ENCODE peak calls at places on chromosomes 7 and 10, in four cellular contexts. One of them, this sample, is unnamed.

GRCh38 chr7:3880221-3880935 is 579.3 kb downstream of the SDK1 start:
- DNase-seq in A549: no peak
- DNase-seq in WTC11: no peak
- DNase-seq in K562: no peak
- DNase-seq in this sample: no peak

GRCh38 chr7:1919539-1920265 is 249.6 kb downstream of the ELFN1 start:
- DNase-seq in A549: no peak
- DNase-seq in WTC11: no peak
- DNase-seq in K562: no peak
- DNase-seq in this sample: peak; percentile 67

GRCh38 chr10:96170212-96170611 is 40.1 kb downstream of the ZNF518A start:
- DNase-seq in A549: no peak
- DNase-seq in WTC11: no peak
- DNase-seq in K562: no peak
- DNase-seq in this sample: no peak

GRCh38 chr7:158824028-158824427 is 5.3 kb downstream of the ESYT2 start:
- DNase-seq in A549: no peak
- DNase-seq in WTC11: no peak
- DNase-seq in K562: no peak
- DNase-seq in this sample: no peak

GRCh38 chr7:117937726-117938483 is 64.7 kb upstream of the CTTNBP2 start:
- DNase-seq in A549: no peak
- DNase-seq in WTC11: no peak
- DNase-seq in K562: no peak
- DNase-seq in this sample: peak; percentile 43

GRCh38 chr10:78623577-78624215 is 445.1 kb upstream of the ZMIZ1 start:
- DNase-seq in A549: peak; percentile 62
- DNase-seq in WTC11: no peak
- DNase-seq in K562: no peak
- DNase-seq in this sample: peak; percentile 66

GRCh38 chr10:66283064-66283463 is 642.8 kb upstream of the LRRTM3 start:
- DNase-seq in A549: no peak
- DNase-seq in WTC11: no peak
- DNase-seq in K562: no peak
- DNase-seq in this sample: no peak

GRCh38 chr7:87476179-87476557 is 688 bp upstream of the ABCB4 start:
- DNase-seq in A549: no peak
- DNase-seq in WTC11: no peak
- DNase-seq in K562: no peak
- DNase-seq in this sample: no peak

GRCh38 chr10:77486511-77486910 is 151.1 kb downstream of the KCNMA1 start:
- DNase-seq in A549: no peak
- DNase-seq in WTC11: no peak
- DNase-seq in K562: no peak
- DNase-seq in this sample: no peak

GRCh38 chr10:57979466-57979865 is 288.2 kb downstream of the IPMK start:
- DNase-seq in A549: no peak
- DNase-seq in WTC11: no peak
- DNase-seq in K562: no peak
- DNase-seq in this sample: no peak

GRCh38 chr10:100791254-100792058 is 46.1 kb downstream of the PAX2 start:
- DNase-seq in A549: no peak
- DNase-seq in WTC11: no peak
- DNase-seq in K562: no peak
- DNase-seq in this sample: no peak

GRCh38 chr10:85916999-85917573 is 449.5 kb downstream of the GRID1 start:
- DNase-seq in A549: no peak
- DNase-seq in WTC11: no peak
- DNase-seq in K562: no peak
- DNase-seq in this sample: no peak

GRCh38 chr10:120634629-120635028 is 177.6 kb downstream of the PLPP4 start:
- DNase-seq in A549: no peak
- DNase-seq in WTC11: peak; percentile 85
- DNase-seq in K562: peak; percentile 10
- DNase-seq in this sample: no peak

GRCh38 chr10:35797187-35797586 is 155.1 kb upstream of the FZD8 start:
- DNase-seq in A549: no peak
- DNase-seq in WTC11: no peak
- DNase-seq in K562: no peak
- DNase-seq in this sample: no peak

GRCh38 chr10:44383749-44384600 is 922 bp downstream of the CXCL12 start:
- DNase-seq in A549: no peak
- DNase-seq in WTC11: no peak
- DNase-seq in K562: no peak
- DNase-seq in this sample: no peak

GRCh38 chr10:102624751-102625330 is 19.4 kb upstream of the TRIM8 start:
- DNase-seq in A549: no peak
- DNase-seq in WTC11: no peak
- DNase-seq in K562: no peak
- DNase-seq in this sample: no peak

GRCh38 chr10:57818522-57818921 is 449.2 kb downstream of the IPMK start:
- DNase-seq in A549: no peak
- DNase-seq in WTC11: no peak
- DNase-seq in K562: no peak
- DNase-seq in this sample: no peak

GRCh38 chr7:100372256-100372655 is 1.0 kb upstream of the PILRA start:
- DNase-seq in A549: no peak
- DNase-seq in WTC11: no peak
- DNase-seq in K562: no peak
- DNase-seq in this sample: no peak

GRCh38 chr10:661891-662605 is 27.4 kb downstream of the DIP2C start:
- DNase-seq in A549: no peak
- DNase-seq in WTC11: no peak
- DNase-seq in K562: no peak
- DNase-seq in this sample: no peak

GRCh38 chr10:123665371-123666286 is 526 bp upstream of the GPR26 start:
- DNase-seq in A549: no peak
- DNase-seq in WTC11: peak; percentile 41
- DNase-seq in K562: no peak
- DNase-seq in this sample: no peak

GRCh38 chr10:68202965-68203358 is 29.0 kb downstream of the ATOH7 start:
- DNase-seq in A549: no peak
- DNase-seq in WTC11: no peak
- DNase-seq in K562: no peak
- DNase-seq in this sample: no peak

GRCh38 chr7:8221603-8222002 is 40.4 kb downstream of the ICA1 start:
- DNase-seq in A549: no peak
- DNase-seq in WTC11: no peak
- DNase-seq in K562: no peak
- DNase-seq in this sample: no peak

GRCh38 chr10:132891994-132892393 is 50.4 kb downstream of the CFAP46 start:
- DNase-seq in A549: no peak
- DNase-seq in WTC11: no peak
- DNase-seq in K562: no peak
- DNase-seq in this sample: no peak

GRCh38 chr10:124546957-124547650 is 85.5 kb downstream of the LHPP start:
- DNase-seq in A549: no peak
- DNase-seq in WTC11: no peak
- DNase-seq in K562: no peak
- DNase-seq in this sample: no peak

GRCh38 chr7:50349963-50350944 is 45.7 kb downstream of the IKZF1 start:
- DNase-seq in A549: no peak
- DNase-seq in WTC11: no peak
- DNase-seq in K562: no peak
- DNase-seq in this sample: no peak

GRCh38 chr7:22588396-22588795 is 88.4 kb upstream of the STEAP1B start:
- DNase-seq in A549: no peak
- DNase-seq in WTC11: no peak
- DNase-seq in K562: no peak
- DNase-seq in this sample: no peak

GRCh38 chr10:32049113-32049512 is 7.1 kb downstream of the KIF5B start:
- DNase-seq in A549: no peak
- DNase-seq in WTC11: no peak
- DNase-seq in K562: no peak
- DNase-seq in this sample: no peak

GRCh38 chr10:119705434-119705831 is 20.4 kb upstream of the INPP5F start:
- DNase-seq in A549: no peak
- DNase-seq in WTC11: no peak
- DNase-seq in K562: no peak
- DNase-seq in this sample: no peak

GRCh38 chr7:155248366-155248756 is 49.3 kb upstream of the INSIG1 start:
- DNase-seq in A549: no peak
- DNase-seq in WTC11: no peak
- DNase-seq in K562: no peak
- DNase-seq in this sample: no peak

GRCh38 chr7:50785346-50785745 is 2.6 kb upstream of the GRB10 start:
- DNase-seq in A549: no peak
- DNase-seq in WTC11: no peak
- DNase-seq in K562: no peak
- DNase-seq in this sample: no peak

GRCh38 chr7:135709508-135709907 is 18.5 kb downstream of the SLC13A4 start:
- DNase-seq in A549: no peak
- DNase-seq in WTC11: no peak
- DNase-seq in K562: no peak
- DNase-seq in this sample: no peak

GRCh38 chr7:98902523-98902922 is 24.2 kb downstream of the TRRAP start:
- DNase-seq in A549: no peak
- DNase-seq in WTC11: no peak
- DNase-seq in K562: no peak
- DNase-seq in this sample: no peak

GRCh38 chr10:93893646-93894515 is at the start of gene SLC35G1:
- DNase-seq in A549: peak; percentile 83
- DNase-seq in WTC11: peak; percentile 70
- DNase-seq in K562: peak; percentile 89
- DNase-seq in this sample: peak; percentile 25

GRCh38 chr7:1122832-1123501 is 35.1 kb downstream of the GPER1 start:
- DNase-seq in A549: no peak
- DNase-seq in WTC11: no peak
- DNase-seq in K562: no peak
- DNase-seq in this sample: no peak

GRCh38 chr10:4346257-4346656 is 479.8 kb upstream of the AKR1E2 start:
- DNase-seq in A549: no peak
- DNase-seq in WTC11: no peak
- DNase-seq in K562: no peak
- DNase-seq in this sample: no peak

GRCh38 chr10:124639206-124639605 is 105.0 kb downstream of the FAM53B start:
- DNase-seq in A549: no peak
- DNase-seq in WTC11: no peak
- DNase-seq in K562: no peak
- DNase-seq in this sample: no peak

GRCh38 chr10:69869291-69869841 is 67.7 kb downstream of the COL13A1 start:
- DNase-seq in A549: no peak
- DNase-seq in WTC11: no peak
- DNase-seq in K562: no peak
- DNase-seq in this sample: no peak
- TF ChIP-seq HMGXB4 in A549: no peak
- TF ChIP-seq HMGXB4 in WTC11: no peak
- TF ChIP-seq HMGXB4 in K562: no peak
- TF ChIP-seq HMGXB4 in this sample: no peak

GRCh38 chr7:84085147-84085546 is 109.4 kb downstream of the SEMA3A start:
- DNase-seq in A549: no peak
- DNase-seq in WTC11: no peak
- DNase-seq in K562: no peak
- DNase-seq in this sample: peak; percentile 53

GRCh38 chr7:84078415-84078814 is 116.2 kb downstream of the SEMA3A start:
- DNase-seq in A549: no peak
- DNase-seq in WTC11: no peak
- DNase-seq in K562: no peak
- DNase-seq in this sample: no peak

GRCh38 chr7:84081973-84082522 is 112.5 kb downstream of the SEMA3A start:
- DNase-seq in A549: no peak
- DNase-seq in WTC11: no peak
- DNase-seq in K562: no peak
- DNase-seq in this sample: no peak

GRCh38 chr7:84088669-84089278 is 105.8 kb downstream of the SEMA3A start:
- DNase-seq in A549: no peak
- DNase-seq in WTC11: no peak
- DNase-seq in K562: no peak
- DNase-seq in this sample: no peak

DNA sequence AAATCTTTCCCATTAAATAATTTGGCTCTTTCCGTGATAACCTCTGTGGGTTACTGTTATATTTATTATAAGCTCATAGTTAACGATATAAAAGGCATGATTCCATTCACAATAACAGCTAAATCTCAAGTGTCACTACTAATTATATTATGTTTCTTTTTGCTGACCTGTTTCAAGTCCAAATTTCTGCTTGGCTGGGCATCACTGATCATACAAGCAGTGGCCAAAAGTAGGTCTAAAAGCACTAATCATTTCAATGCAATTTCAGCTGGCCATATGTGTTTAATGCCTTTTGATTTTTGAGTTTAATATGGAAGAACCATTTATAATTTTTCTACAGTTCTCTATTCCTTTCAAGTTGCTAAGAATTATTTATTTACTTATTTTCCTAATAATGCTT is 110.7 kb downstream of the SEMA3A start:
- DNase-seq in A549: no peak
- DNase-seq in WTC11: no peak
- DNase-seq in K562: no peak
- DNase-seq in this sample: no peak
- TF ChIP-seq HMGXB4 in A549: no peak
- TF ChIP-seq HMGXB4 in WTC11: no peak
- TF ChIP-seq HMGXB4 in K562: no peak
- TF ChIP-seq HMGXB4 in this sample: no peak

DNA sequence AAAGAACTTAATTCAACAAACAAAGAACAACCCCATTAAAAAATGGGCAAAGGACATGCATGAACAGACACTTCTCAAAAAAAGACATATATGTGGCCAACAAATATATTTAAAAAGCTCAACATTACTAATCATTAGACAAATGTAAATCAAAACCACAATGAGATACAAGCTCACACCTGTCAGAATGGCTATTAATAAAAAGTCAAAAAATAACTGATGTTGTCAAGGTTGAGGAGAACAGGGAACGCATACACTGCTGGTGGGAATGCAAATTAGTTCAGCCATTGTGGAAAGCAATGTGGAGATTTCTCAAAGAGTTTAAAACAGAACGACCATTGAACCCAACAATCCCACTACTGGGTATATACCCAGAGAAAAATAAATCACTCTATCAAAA is 19.1 kb downstream of the ZFAND4 start:
- DNase-seq in A549: no peak
- DNase-seq in WTC11: no peak
- DNase-seq in K562: no peak
- DNase-seq in this sample: no peak
- TF ChIP-seq HMGXB4 in A549: no peak
- TF ChIP-seq HMGXB4 in WTC11: no peak
- TF ChIP-seq HMGXB4 in K562: no peak
- TF ChIP-seq HMGXB4 in this sample: no peak

DNA sequence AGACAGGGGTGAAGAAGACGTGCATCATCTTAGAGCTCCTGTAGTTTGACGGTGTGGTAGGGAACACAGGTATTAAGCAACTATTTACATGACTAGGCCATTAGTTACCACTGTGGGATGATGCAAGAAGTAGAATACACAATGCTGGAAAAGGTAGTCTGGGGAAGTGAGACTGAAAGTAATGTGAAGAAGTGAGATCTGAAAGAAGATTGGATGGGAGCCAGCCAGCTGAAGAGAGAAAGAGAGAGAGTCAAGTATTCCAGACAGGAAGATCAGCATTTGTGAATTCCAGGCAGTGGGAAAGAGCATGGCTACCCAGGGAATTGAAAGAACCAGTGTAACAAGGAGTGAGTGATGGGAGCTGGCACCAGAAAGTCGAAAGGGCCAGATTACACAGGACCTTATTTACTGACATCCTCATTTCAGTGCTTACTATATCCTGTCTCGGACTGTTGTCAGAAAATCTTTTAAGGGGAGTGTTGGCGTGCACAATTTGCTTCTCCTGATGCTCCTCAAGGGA is 4.0 kb upstream of the CFAP58 start:
- DNase-seq in A549: no peak
- DNase-seq in WTC11: no peak
- DNase-seq in K562: no peak
- DNase-seq in this sample: peak; percentile 79
- TF ChIP-seq HMGXB4 in A549: no peak
- TF ChIP-seq HMGXB4 in WTC11: no peak
- TF ChIP-seq HMGXB4 in K562: no peak
- TF ChIP-seq HMGXB4 in this sample: peak; percentile 60